ENCODE peak calls at places on chromosomes 11 and 22, in nine cellular contexts. One of them, this sample, is unnamed.

GRCh38 chr22:35010543-35010942 is 55.4 kb upstream of the ISX start:
- DNase-seq in stimulated activated CD4-positive, alpha-beta T cell treated with anti-CD3 and anti-CD28 coated beads, Interleukin-2, amount 100 ng/mL, for 48 hours: no peak
- DNase-seq in left ventricle myocardium superior: no peak
- DNase-seq in psoas muscle: no peak
- DNase-seq in A549: no peak
- DNase-seq in C1 segment of cervical spinal cord: no peak
- DNase-seq in occipital lobe: no peak
- DNase-seq in foreskin keratinocyte: no peak
- DNase-seq in SHP77 treated with DMSO at 0.1 percent for 48 hours: no peak
- DNase-seq in this sample: no peak

GRCh38 chr22:44793506-44794225 is 41.3 kb downstream of the ARHGAP8 start:
- DNase-seq in stimulated activated CD4-positive, alpha-beta T cell treated with anti-CD3 and anti-CD28 coated beads, Interleukin-2, amount 100 ng/mL, for 48 hours: no peak
- DNase-seq in left ventricle myocardium superior: no peak
- DNase-seq in psoas muscle: no peak
- DNase-seq in A549: no peak
- DNase-seq in C1 segment of cervical spinal cord: no peak
- DNase-seq in occipital lobe: no peak
- DNase-seq in foreskin keratinocyte: no peak
- DNase-seq in SHP77 treated with DMSO at 0.1 percent for 48 hours: no peak
- DNase-seq in this sample: no peak

GRCh38 chr11:41431784-41432183 is 27.7 kb downstream of the LRRC4C start:
- DNase-seq in stimulated activated CD4-positive, alpha-beta T cell treated with anti-CD3 and anti-CD28 coated beads, Interleukin-2, amount 100 ng/mL, for 48 hours: no peak
- DNase-seq in left ventricle myocardium superior: no peak
- DNase-seq in psoas muscle: no peak
- DNase-seq in A549: no peak
- DNase-seq in C1 segment of cervical spinal cord: no peak
- DNase-seq in occipital lobe: no peak
- DNase-seq in foreskin keratinocyte: no peak
- DNase-seq in SHP77 treated with DMSO at 0.1 percent for 48 hours: no peak
- DNase-seq in this sample: no peak

GRCh38 chr22:36826262-36826661 is 9.4 kb upstream of the PVALB start:
- DNase-seq in stimulated activated CD4-positive, alpha-beta T cell treated with anti-CD3 and anti-CD28 coated beads, Interleukin-2, amount 100 ng/mL, for 48 hours: no peak
- DNase-seq in left ventricle myocardium superior: no peak
- DNase-seq in psoas muscle: no peak
- DNase-seq in A549: no peak
- DNase-seq in C1 segment of cervical spinal cord: no peak
- DNase-seq in occipital lobe: no peak
- DNase-seq in foreskin keratinocyte: no peak
- DNase-seq in SHP77 treated with DMSO at 0.1 percent for 48 hours: no peak
- DNase-seq in this sample: no peak

GRCh38 chr11:47355283-47356128 is 3.0 kb upstream of the MYBPC3 start:
- DNase-seq in stimulated activated CD4-positive, alpha-beta T cell treated with anti-CD3 and anti-CD28 coated beads, Interleukin-2, amount 100 ng/mL, for 48 hours: peak; percentile 34
- DNase-seq in left ventricle myocardium superior: peak; percentile 98
- DNase-seq in psoas muscle: peak; percentile 95
- DNase-seq in A549: peak; percentile 89
- DNase-seq in C1 segment of cervical spinal cord: peak; percentile 44
- DNase-seq in occipital lobe: peak; percentile 81
- DNase-seq in foreskin keratinocyte: peak; percentile 49
- DNase-seq in SHP77 treated with DMSO at 0.1 percent for 48 hours: peak; percentile 95
- DNase-seq in this sample: peak; percentile 48

GRCh38 chr11:47507016-47507631 is 45.8 kb downstream of the CELF1 start:
- DNase-seq in stimulated activated CD4-positive, alpha-beta T cell treated with anti-CD3 and anti-CD28 coated beads, Interleukin-2, amount 100 ng/mL, for 48 hours: no peak
- DNase-seq in left ventricle myocardium superior: no peak
- DNase-seq in psoas muscle: no peak
- DNase-seq in A549: no peak
- DNase-seq in C1 segment of cervical spinal cord: no peak
- DNase-seq in occipital lobe: no peak
- DNase-seq in foreskin keratinocyte: no peak
- DNase-seq in SHP77 treated with DMSO at 0.1 percent for 48 hours: no peak
- DNase-seq in this sample: no peak

GRCh38 chr11:126997196-126997595 is 3.4 kb downstream of the KIRREL3 start:
- DNase-seq in stimulated activated CD4-positive, alpha-beta T cell treated with anti-CD3 and anti-CD28 coated beads, Interleukin-2, amount 100 ng/mL, for 48 hours: no peak
- DNase-seq in left ventricle myocardium superior: no peak
- DNase-seq in psoas muscle: no peak
- DNase-seq in A549: no peak
- DNase-seq in C1 segment of cervical spinal cord: no peak
- DNase-seq in occipital lobe: peak; percentile 49
- DNase-seq in foreskin keratinocyte: no peak
- DNase-seq in SHP77 treated with DMSO at 0.1 percent for 48 hours: no peak
- DNase-seq in this sample: no peak

GRCh38 chr11:92880391-92880790 is 89.1 kb upstream of the MTNR1B start:
- DNase-seq in stimulated activated CD4-positive, alpha-beta T cell treated with anti-CD3 and anti-CD28 coated beads, Interleukin-2, amount 100 ng/mL, for 48 hours: no peak
- DNase-seq in left ventricle myocardium superior: no peak
- DNase-seq in psoas muscle: no peak
- DNase-seq in A549: no peak
- DNase-seq in C1 segment of cervical spinal cord: no peak
- DNase-seq in occipital lobe: no peak
- DNase-seq in foreskin keratinocyte: peak; percentile 87
- DNase-seq in SHP77 treated with DMSO at 0.1 percent for 48 hours: no peak
- DNase-seq in this sample: no peak

GRCh38 chr22:42769574-42770447 is 49.1 kb upstream of the A4GALT start:
- DNase-seq in stimulated activated CD4-positive, alpha-beta T cell treated with anti-CD3 and anti-CD28 coated beads, Interleukin-2, amount 100 ng/mL, for 48 hours: no peak
- DNase-seq in left ventricle myocardium superior: peak; percentile 77
- DNase-seq in psoas muscle: peak; percentile 64
- DNase-seq in A549: no peak
- DNase-seq in C1 segment of cervical spinal cord: no peak
- DNase-seq in occipital lobe: no peak
- DNase-seq in foreskin keratinocyte: no peak
- DNase-seq in SHP77 treated with DMSO at 0.1 percent for 48 hours: no peak
- DNase-seq in this sample: no peak

GRCh38 chr11:107824668-107825369 is 33.8 kb downstream of the SLC35F2 start:
- DNase-seq in stimulated activated CD4-positive, alpha-beta T cell treated with anti-CD3 and anti-CD28 coated beads, Interleukin-2, amount 100 ng/mL, for 48 hours: no peak
- DNase-seq in left ventricle myocardium superior: no peak
- DNase-seq in psoas muscle: no peak
- DNase-seq in A549: no peak
- DNase-seq in C1 segment of cervical spinal cord: no peak
- DNase-seq in occipital lobe: no peak
- DNase-seq in foreskin keratinocyte: no peak
- DNase-seq in SHP77 treated with DMSO at 0.1 percent for 48 hours: no peak
- DNase-seq in this sample: no peak

GRCh38 chr11:38667359-38667758 is 2069.3 kb upstream of the RAG2 start:
- DNase-seq in stimulated activated CD4-positive, alpha-beta T cell treated with anti-CD3 and anti-CD28 coated beads, Interleukin-2, amount 100 ng/mL, for 48 hours: no peak
- DNase-seq in left ventricle myocardium superior: no peak
- DNase-seq in psoas muscle: no peak
- DNase-seq in A549: no peak
- DNase-seq in C1 segment of cervical spinal cord: no peak
- DNase-seq in occipital lobe: no peak
- DNase-seq in foreskin keratinocyte: no peak
- DNase-seq in SHP77 treated with DMSO at 0.1 percent for 48 hours: no peak
- DNase-seq in this sample: no peak

GRCh38 chr11:418343-419247 is 3.8 kb upstream of the SIGIRR start:
- DNase-seq in stimulated activated CD4-positive, alpha-beta T cell treated with anti-CD3 and anti-CD28 coated beads, Interleukin-2, amount 100 ng/mL, for 48 hours: no peak
- DNase-seq in left ventricle myocardium superior: no peak
- DNase-seq in psoas muscle: no peak
- DNase-seq in A549: no peak
- DNase-seq in C1 segment of cervical spinal cord: no peak
- DNase-seq in occipital lobe: no peak
- DNase-seq in foreskin keratinocyte: no peak
- DNase-seq in SHP77 treated with DMSO at 0.1 percent for 48 hours: no peak
- DNase-seq in this sample: no peak

GRCh38 chr11:120385110-120385509 is 48.9 kb downstream of the ARHGEF12 start:
- DNase-seq in stimulated activated CD4-positive, alpha-beta T cell treated with anti-CD3 and anti-CD28 coated beads, Interleukin-2, amount 100 ng/mL, for 48 hours: no peak
- DNase-seq in left ventricle myocardium superior: no peak
- DNase-seq in psoas muscle: no peak
- DNase-seq in A549: no peak
- DNase-seq in C1 segment of cervical spinal cord: no peak
- DNase-seq in occipital lobe: no peak
- DNase-seq in foreskin keratinocyte: no peak
- DNase-seq in SHP77 treated with DMSO at 0.1 percent for 48 hours: no peak
- DNase-seq in this sample: no peak

GRCh38 chr11:44306469-44307244 is 3.3 kb downstream of the ALX4 start:
- DNase-seq in stimulated activated CD4-positive, alpha-beta T cell treated with anti-CD3 and anti-CD28 coated beads, Interleukin-2, amount 100 ng/mL, for 48 hours: no peak
- DNase-seq in left ventricle myocardium superior: no peak
- DNase-seq in psoas muscle: no peak
- DNase-seq in A549: no peak
- DNase-seq in C1 segment of cervical spinal cord: no peak
- DNase-seq in occipital lobe: no peak
- DNase-seq in foreskin keratinocyte: no peak
- DNase-seq in SHP77 treated with DMSO at 0.1 percent for 48 hours: no peak
- DNase-seq in this sample: no peak

GRCh38 chr11:12943276-12943675 is 65.8 kb upstream of the RASSF10 start:
- DNase-seq in stimulated activated CD4-positive, alpha-beta T cell treated with anti-CD3 and anti-CD28 coated beads, Interleukin-2, amount 100 ng/mL, for 48 hours: no peak
- DNase-seq in left ventricle myocardium superior: no peak
- DNase-seq in psoas muscle: no peak
- DNase-seq in A549: no peak
- DNase-seq in C1 segment of cervical spinal cord: no peak
- DNase-seq in occipital lobe: no peak
- DNase-seq in foreskin keratinocyte: no peak
- DNase-seq in SHP77 treated with DMSO at 0.1 percent for 48 hours: no peak
- DNase-seq in this sample: no peak

GRCh38 chr11:72599325-72600117 is 74.7 kb downstream of the PDE2A start:
- DNase-seq in stimulated activated CD4-positive, alpha-beta T cell treated with anti-CD3 and anti-CD28 coated beads, Interleukin-2, amount 100 ng/mL, for 48 hours: no peak
- DNase-seq in left ventricle myocardium superior: no peak
- DNase-seq in psoas muscle: no peak
- DNase-seq in A549: no peak
- DNase-seq in C1 segment of cervical spinal cord: no peak
- DNase-seq in occipital lobe: no peak
- DNase-seq in foreskin keratinocyte: no peak
- DNase-seq in SHP77 treated with DMSO at 0.1 percent for 48 hours: no peak
- DNase-seq in this sample: no peak

GRCh38 chr11:108224908-108225786 is 2.3 kb downstream of the ATM start:
- DNase-seq in stimulated activated CD4-positive, alpha-beta T cell treated with anti-CD3 and anti-CD28 coated beads, Interleukin-2, amount 100 ng/mL, for 48 hours: no peak
- DNase-seq in left ventricle myocardium superior: no peak
- DNase-seq in psoas muscle: no peak
- DNase-seq in A549: no peak
- DNase-seq in C1 segment of cervical spinal cord: no peak
- DNase-seq in occipital lobe: no peak
- DNase-seq in foreskin keratinocyte: no peak
- DNase-seq in SHP77 treated with DMSO at 0.1 percent for 48 hours: no peak
- DNase-seq in this sample: no peak

GRCh38 chr11:61752117-61752924 is at the start of gene MYRF:
- DNase-seq in stimulated activated CD4-positive, alpha-beta T cell treated with anti-CD3 and anti-CD28 coated beads, Interleukin-2, amount 100 ng/mL, for 48 hours: peak; percentile 59
- DNase-seq in left ventricle myocardium superior: peak; percentile 75
- DNase-seq in psoas muscle: peak; percentile 67
- DNase-seq in A549: peak; percentile 50
- DNase-seq in C1 segment of cervical spinal cord: peak; percentile 37
- DNase-seq in occipital lobe: no peak
- DNase-seq in foreskin keratinocyte: no peak
- DNase-seq in SHP77 treated with DMSO at 0.1 percent for 48 hours: no peak
- DNase-seq in this sample: no peak

GRCh38 chr11:17378655-17379054 is 9.8 kb downstream of the KCNJ11 start:
- DNase-seq in stimulated activated CD4-positive, alpha-beta T cell treated with anti-CD3 and anti-CD28 coated beads, Interleukin-2, amount 100 ng/mL, for 48 hours: no peak
- DNase-seq in left ventricle myocardium superior: no peak
- DNase-seq in psoas muscle: no peak
- DNase-seq in A549: no peak
- DNase-seq in C1 segment of cervical spinal cord: no peak
- DNase-seq in occipital lobe: no peak
- DNase-seq in foreskin keratinocyte: peak; percentile 66
- DNase-seq in SHP77 treated with DMSO at 0.1 percent for 48 hours: no peak
- DNase-seq in this sample: no peak

GRCh38 chr11:12694182-12694531 is 19.9 kb downstream of the TEAD1 start:
- DNase-seq in stimulated activated CD4-positive, alpha-beta T cell treated with anti-CD3 and anti-CD28 coated beads, Interleukin-2, amount 100 ng/mL, for 48 hours: no peak
- DNase-seq in left ventricle myocardium superior: no peak
- DNase-seq in psoas muscle: peak; percentile 27
- DNase-seq in A549: no peak
- DNase-seq in C1 segment of cervical spinal cord: no peak
- DNase-seq in occipital lobe: no peak
- DNase-seq in foreskin keratinocyte: no peak
- DNase-seq in SHP77 treated with DMSO at 0.1 percent for 48 hours: no peak
- DNase-seq in this sample: peak; percentile 61

GRCh38 chr11:2312232-2313042 is 10.6 kb downstream of the TSPAN32 start:
- DNase-seq in stimulated activated CD4-positive, alpha-beta T cell treated with anti-CD3 and anti-CD28 coated beads, Interleukin-2, amount 100 ng/mL, for 48 hours: no peak
- DNase-seq in left ventricle myocardium superior: no peak
- DNase-seq in psoas muscle: no peak
- DNase-seq in A549: no peak
- DNase-seq in C1 segment of cervical spinal cord: no peak
- DNase-seq in occipital lobe: no peak
- DNase-seq in foreskin keratinocyte: no peak
- DNase-seq in SHP77 treated with DMSO at 0.1 percent for 48 hours: no peak
- DNase-seq in this sample: no peak

GRCh38 chr11:115420524-115420923 is 83.7 kb downstream of the CADM1 start:
- DNase-seq in stimulated activated CD4-positive, alpha-beta T cell treated with anti-CD3 and anti-CD28 coated beads, Interleukin-2, amount 100 ng/mL, for 48 hours: no peak
- DNase-seq in left ventricle myocardium superior: no peak
- DNase-seq in psoas muscle: no peak
- DNase-seq in A549: no peak
- DNase-seq in C1 segment of cervical spinal cord: no peak
- DNase-seq in occipital lobe: no peak
- DNase-seq in foreskin keratinocyte: no peak
- DNase-seq in SHP77 treated with DMSO at 0.1 percent for 48 hours: peak; percentile 57
- DNase-seq in this sample: peak; percentile 90

GRCh38 chr11:65003282-65003681 is 6.5 kb upstream of the BATF2 start:
- DNase-seq in stimulated activated CD4-positive, alpha-beta T cell treated with anti-CD3 and anti-CD28 coated beads, Interleukin-2, amount 100 ng/mL, for 48 hours: no peak
- DNase-seq in left ventricle myocardium superior: no peak
- DNase-seq in psoas muscle: no peak
- DNase-seq in A549: no peak
- DNase-seq in C1 segment of cervical spinal cord: no peak
- DNase-seq in occipital lobe: no peak
- DNase-seq in foreskin keratinocyte: no peak
- DNase-seq in SHP77 treated with DMSO at 0.1 percent for 48 hours: no peak
- DNase-seq in this sample: no peak